ENCODE peak calls at places on chromosome 5, in seven cellular contexts. Q, J, K, L, I, D and T are unnamed samples. For H3K4me1 and H3K27me3, the result is how much of the 10 kb centered on the place peaks cover.

GRCh38 chr5:133891390-133891789 is 77.0 kb downstream of the C5orf15 start:
- DNase-seq in Q (no peak), J (no peak), K (no peak), L (no peak), I (peak), D (no peak), T (no peak)

GRCh38 chr5:142319105-142319504 is 5.7 kb downstream of the SPRY4 start:
- DNase-seq in Q (no peak), J (no peak), K (no peak), L (no peak), I (no peak), D (no peak), T (no peak)

GRCh38 chr5:67193479-67193878 is 3.1 kb downstream of the CD180 start:
- DNase-seq in Q (no peak), J (no peak), K (no peak), L (no peak), I (no peak), D (no peak), T (no peak)

GRCh38 chr5:132099073-132099748 is 25.6 kb downstream of the CSF2 start:
- DNase-seq in Q (no peak), J (no peak), K (no peak), L (no peak), I (no peak), D (no peak), T (no peak)

GRCh38 chr5:89729623-89730390 is 679.7 kb downstream of the CETN3 start:
- DNase-seq in Q (no peak), J (peak), K (no peak), L (no peak), I (no peak), D (peak), T (no peak)

GRCh38 chr5:176152191-176152932 is 85.9 kb upstream of the SIMC1 start:
- DNase-seq in Q (peak), J (peak), K (no peak), L (no peak), I (no peak), D (no peak), T (no peak)

GRCh38 chr5:135491552-135492318 is 39.6 kb upstream of the TIFAB start:
- DNase-seq in Q (peak), J (no peak), K (no peak), L (peak), I (no peak), D (no peak), T (no peak)

GRCh38 chr5:103624035-103624461 is 61.5 kb upstream of the NUDT12 start:
- DNase-seq in Q (no peak), J (no peak), K (no peak), L (no peak), I (no peak), D (no peak), T (no peak)

GRCh38 chr5:39192449-39193160 is 26.8 kb downstream of the FYB1 start:
- DNase-seq in Q (no peak), J (no peak), K (no peak), L (no peak), I (no peak), D (no peak), T (no peak)

GRCh38 chr5:39189297-39189955 is 29.9 kb downstream of the FYB1 start:
- DNase-seq in Q (no peak), J (peak), K (no peak), L (no peak), I (no peak), D (no peak), T (no peak)

GRCh38 chr5:39193553-39194465 is 25.6 kb downstream of the FYB1 start:
- DNase-seq in Q (no peak), J (no peak), K (no peak), L (no peak), I (no peak), D (no peak), T (no peak)

GRCh38 chr5:39190311-39191102 is 28.9 kb downstream of the FYB1 start:
- DNase-seq in Q (no peak), J (no peak), K (no peak), L (no peak), I (no peak), D (no peak), T (no peak)

GRCh38 chr5:39191216-39191615 is 28.1 kb downstream of the FYB1 start:
- DNase-seq in Q (no peak), J (no peak), K (no peak), L (no peak), I (no peak), D (no peak), T (no peak)
- H3K4me3 ChIP-seq in Q (no peak), J (no peak), K (peak), L (no peak), I (no peak), D (no peak), T (no peak)

GRCh38 chr5:144142826-144143167 is 27.7 kb downstream of the YIPF5 start:
- DNase-seq in Q (no peak), J (no peak), K (no peak), L (no peak), I (no peak), D (no peak), T (no peak)
- H3K4me1 ChIP-seq in Q (under half), J (under half), K (under half), L (under half), I (under half), D (under half), T (under half)

GRCh38 chr5:180590543-180591248 is 603 bp downstream of the SCGB3A1 start:
- DNase-seq in Q (no peak), J (no peak), K (no peak), L (no peak), I (peak), D (no peak), T (no peak)

GRCh38 chr5:180589771-180590542 is 1.3 kb downstream of the SCGB3A1 start:
- DNase-seq in Q (no peak), J (no peak), K (no peak), L (no peak), I (peak), D (no peak), T (no peak)

GRCh38 chr5:180592176-180592575 is 877 bp upstream of the SCGB3A1 start:
- DNase-seq in Q (no peak), J (no peak), K (no peak), L (no peak), I (no peak), D (no peak), T (no peak)

GRCh38 chr5:180593446-180594206 is 2.3 kb upstream of the SCGB3A1 start:
- DNase-seq in Q (no peak), J (no peak), K (no peak), L (peak), I (no peak), D (no peak), T (no peak)

DNA sequence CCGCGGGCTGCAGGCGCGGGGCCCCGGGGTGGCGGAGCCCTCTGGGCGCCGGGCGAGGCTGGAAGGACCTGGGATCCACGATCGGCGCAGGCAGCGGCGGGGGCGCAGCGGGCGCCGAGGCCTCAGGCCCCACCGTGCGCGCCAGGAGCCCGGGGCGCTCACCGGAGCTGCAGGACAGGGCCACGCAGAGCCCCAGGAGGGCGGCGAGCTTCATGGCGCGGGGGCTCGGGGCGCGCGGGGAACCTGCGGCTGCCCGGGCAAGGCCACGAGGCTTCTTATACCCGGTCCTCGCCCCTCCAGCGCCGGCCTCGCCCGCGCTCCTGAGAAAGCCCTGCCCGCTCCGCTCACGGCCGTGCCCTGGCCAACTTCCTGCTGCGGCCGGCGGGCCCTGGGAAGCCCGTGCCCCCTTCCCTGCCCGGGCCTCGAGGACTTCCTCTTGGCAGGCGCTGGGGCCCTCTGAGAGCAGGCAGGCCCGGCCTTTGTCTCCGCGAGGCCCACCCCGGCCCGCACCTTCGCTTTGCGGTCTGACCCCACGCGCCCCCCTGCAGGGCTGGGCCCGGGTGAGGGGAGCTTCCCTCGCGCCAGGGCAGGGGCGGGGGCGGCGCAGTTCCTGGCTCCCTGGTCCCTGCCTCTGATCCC is at the start of gene SCGB3A1:
- DNase-seq in Q (no peak), J (no peak), K (no peak), L (no peak), I (peak), D (no peak), T (no peak)
- H3K27me3 ChIP-seq in Q (half or more), J (under half), K (under half), L (under half), I (half or more), D (under half), T (under half)

GRCh38 chr5:73120222-73121108 is at the start of gene TMEM171:
- DNase-seq in Q (peak), J (peak), K (no peak), L (peak), I (peak), D (peak), T (no peak)

GRCh38 chr5:73122875-73123810 is 2.8 kb downstream of the TMEM171 start:
- DNase-seq in Q (no peak), J (no peak), K (no peak), L (no peak), I (no peak), D (no peak), T (no peak)

GRCh38 chr5:73119492-73120157 is 750 bp upstream of the TMEM171 start:
- DNase-seq in Q (no peak), J (peak), K (no peak), L (peak), I (peak), D (no peak), T (no peak)

GRCh38 chr5:73118331-73119011 is 1.9 kb upstream of the TMEM171 start:
- DNase-seq in Q (no peak), J (peak), K (no peak), L (peak), I (no peak), D (no peak), T (no peak)

GRCh38 chr5:73121109-73121443 is 701 bp downstream of the TMEM171 start:
- DNase-seq in Q (no peak), J (no peak), K (no peak), L (no peak), I (no peak), D (no peak), T (no peak)
- H3K4me3 ChIP-seq in Q (peak), J (peak), K (no peak), L (peak), I (peak), D (peak), T (peak)

GRCh38 chr5:113170707-113171106 is 194.1 kb downstream of the DCP2 start:
- DNase-seq in Q (no peak), J (no peak), K (no peak), L (no peak), I (no peak), D (no peak), T (no peak)
- H3K4me1 ChIP-seq in Q (half or more), J (under half), K (under half), L (under half), I (under half), D (under half), T (under half)